ENCODE peak calls at places on chromosomes 11 and 22, in four cellular contexts. M is K562, R is GM12878, Z is HepG2. T is an unnamed sample.

GRCh38 chr22:35446365-35446764 is 46.4 kb downstream of the MCM5 start:
- DNase-seq in M (no peak), Z (no peak), R (no peak), T (no peak)

GRCh38 chr11:111737180-111737876 is 28.9 kb downstream of the PPP2R1B start:
- DNase-seq in M (no peak), R (no peak), Z (no peak), T (no peak)

GRCh38 chr11:113339909-113340569 is 25.7 kb downstream of the TTC12 start:
- DNase-seq in R (no peak), M (no peak), Z (no peak), T (no peak)

GRCh38 chr22:39206491-39206890 is 38.3 kb downstream of the PDGFB start:
- DNase-seq in R (no peak), M (no peak), Z (no peak), T (no peak)

GRCh38 chr22:24592846-24593809 is at the start of gene LRRC75B:
- DNase-seq in Z (peak), M (peak), R (no peak), T (peak)

GRCh38 chr22:29041408-29041807 is 20.2 kb downstream of the C22orf31 start:
- DNase-seq in M (no peak), Z (no peak), R (no peak), T (no peak)

GRCh38 chr22:31625661-31626426 is 36.2 kb downstream of the PISD start:
- DNase-seq in R (no peak), M (peak), Z (no peak), T (peak)

GRCh38 chr11:116229581-116229980 is 543.2 kb downstream of the BUD13 start:
- DNase-seq in R (no peak), M (no peak), Z (no peak), T (no peak)

GRCh38 chr11:76266269-76266668 is 60.0 kb upstream of the WNT11 start:
- DNase-seq in M (no peak), R (no peak), Z (no peak), T (no peak)

GRCh38 chr11:9076661-9077060 is 14.7 kb downstream of the SCUBE2 start:
- DNase-seq in R (no peak), Z (no peak), M (no peak), T (no peak)

GRCh38 chr11:64456509-64457320 is 97.8 kb downstream of the RPS6KA4 start:
- DNase-seq in R (no peak), Z (no peak), M (no peak), T (no peak)

GRCh38 chr22:46410291-46410808 is 74.8 kb downstream of the TRMU start:
- DNase-seq in M (no peak), R (no peak), Z (no peak), T (no peak)

GRCh38 chr11:114156766-114157165 is 97.3 kb downstream of the ZBTB16 start:
- DNase-seq in M (no peak), Z (no peak), R (no peak), T (no peak)

GRCh38 chr11:111269146-111269868 is 23.8 kb downstream of the POU2AF2 start:
- DNase-seq in M (no peak), R (no peak), Z (peak), T (no peak)

GRCh38 chr11:86799680-86800075 is 664 bp upstream of the PRSS23 start:
- DNase-seq in Z (no peak), M (no peak), R (no peak), T (peak)

DNA sequence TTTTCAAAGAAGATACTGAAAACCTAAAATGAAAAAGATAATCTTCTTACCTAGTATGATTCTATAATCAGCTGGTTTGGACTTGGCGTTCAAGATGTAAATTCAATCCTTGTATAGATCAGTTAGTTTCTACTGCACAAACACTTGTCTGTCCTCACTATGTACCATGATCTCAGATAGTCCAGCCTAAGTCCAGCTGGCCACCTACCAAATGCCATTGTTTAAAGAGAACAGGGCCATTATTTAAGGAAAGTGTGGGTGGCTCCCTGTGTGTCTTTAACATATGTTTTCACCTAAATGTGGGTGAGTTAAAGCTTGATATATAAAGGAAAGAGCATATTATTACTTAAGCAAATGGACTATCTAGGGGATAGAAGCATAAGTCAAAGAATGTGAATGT is 38.6 kb downstream of the BLID start:
- DNase-seq in M (no peak), Z (no peak), R (no peak), T (no peak)
- TF ChIP-seq CREM in M (no peak), Z (no peak), R (no peak), T (no peak)

DNA sequence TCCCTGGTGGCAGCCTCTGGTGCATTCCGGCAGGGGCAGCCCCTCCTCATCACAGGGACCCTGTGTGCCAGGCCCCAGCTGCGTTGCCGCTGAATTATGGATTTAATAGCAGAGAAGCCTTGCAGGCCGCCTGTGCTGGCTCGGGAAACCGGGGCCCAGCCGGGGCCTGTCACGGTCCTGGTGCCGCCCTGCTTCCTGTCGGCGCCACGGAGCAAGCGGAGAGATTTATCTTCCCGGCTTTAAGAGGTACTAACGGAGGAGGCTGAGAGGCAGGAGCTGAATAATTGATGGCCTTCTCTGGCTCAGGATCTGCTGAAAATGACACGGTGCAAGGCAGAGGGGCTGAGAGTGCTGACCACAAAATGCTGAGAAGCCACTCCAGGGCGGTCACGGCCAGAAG is 54.0 kb upstream of the CCDC188 start:
- DNase-seq in M (no peak), Z (no peak), R (no peak), T (no peak)
- TF ChIP-seq CREM in M (no peak), Z (no peak), R (no peak), T (no peak)

GRCh38 chr11:121300313-121300971 is 7.9 kb downstream of the SC5D start:
- DNase-seq in M (no peak), Z (no peak), R (no peak), T (no peak)
- TF ChIP-seq CREM in M (no peak), Z (no peak), R (no peak), T (no peak)

DNA sequence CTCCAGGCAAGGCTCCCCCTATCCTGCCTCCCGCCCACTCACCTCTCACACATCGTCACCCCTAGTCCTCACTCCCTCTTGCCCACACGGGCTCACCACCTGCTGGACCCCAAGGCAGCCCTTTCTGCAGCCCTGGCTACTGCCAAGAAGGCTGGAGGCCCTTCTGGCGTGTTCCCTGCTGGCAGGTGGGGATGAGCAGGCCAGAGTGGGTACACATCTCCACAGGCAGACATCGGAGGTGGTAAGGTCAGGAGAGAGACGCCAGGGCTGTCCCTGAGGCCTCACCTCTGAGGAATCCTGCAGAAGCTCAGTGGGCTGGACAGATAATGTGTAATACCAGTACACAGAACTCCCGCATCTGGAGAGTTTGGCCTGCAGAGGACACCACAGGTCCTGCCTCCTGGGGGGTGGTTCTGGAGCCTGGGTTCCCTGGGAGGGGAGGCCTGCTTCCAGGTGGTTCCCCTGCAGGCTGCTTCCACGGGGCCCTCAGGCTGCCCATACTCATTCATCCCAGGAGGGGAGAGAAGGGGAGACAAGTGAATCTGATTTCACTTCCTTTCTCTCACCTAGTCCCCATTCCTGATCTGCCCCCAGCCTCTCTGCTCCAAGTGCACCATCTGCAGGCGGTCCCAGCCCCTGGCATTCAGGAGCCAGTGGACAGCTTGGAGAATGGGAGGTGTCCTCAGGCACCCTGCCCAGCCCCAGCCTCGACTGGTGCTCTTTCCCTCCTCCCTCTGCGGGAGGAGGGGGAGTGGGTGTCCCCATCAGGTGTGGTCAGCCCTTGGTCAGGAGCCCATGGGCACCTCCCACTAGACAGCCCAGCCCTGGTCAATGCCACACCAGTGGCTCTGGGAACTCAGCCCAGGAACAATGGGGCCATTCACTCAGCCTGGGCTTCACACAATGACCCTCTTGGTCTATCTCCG is 6.1 kb upstream of the CHST1 start:
- DNase-seq in M (no peak), Z (no peak), R (no peak), T (no peak)
- TF ChIP-seq CREM in M (no peak), Z (no peak), R (no peak), T (no peak)

DNA sequence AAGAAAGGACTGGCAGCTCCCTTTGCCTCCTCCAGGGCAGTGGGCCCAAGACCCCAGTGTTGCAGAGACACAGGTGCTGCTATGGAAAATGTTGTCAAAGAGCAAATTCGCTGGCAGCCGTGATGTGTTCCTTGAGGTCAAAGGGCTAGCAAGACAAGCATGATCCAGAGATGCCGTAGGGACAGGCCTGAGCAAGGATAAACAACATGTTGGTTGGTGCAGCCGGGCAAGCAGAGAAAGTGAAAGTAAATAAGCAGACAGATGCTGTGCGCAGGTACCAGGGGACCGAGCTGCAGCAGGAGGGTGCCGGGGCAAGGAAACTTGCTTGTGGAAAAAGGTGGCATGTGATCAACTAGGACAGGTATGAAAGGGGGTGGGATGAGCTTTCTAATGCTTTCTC is 125.5 kb upstream of the NECTIN1 start:
- DNase-seq in M (no peak), R (no peak), Z (no peak), T (no peak)
- TF ChIP-seq CREM in M (no peak), R (no peak), Z (no peak), T (no peak)